ENCODE peak calls at places on chromosome 7, in four cellular contexts. One of them, this sample, is unnamed.

GRCh38 chr7:155338632-155339320 is 41.1 kb downstream of the INSIG1 start:
- DNase-seq in HepG2: no peak
- DNase-seq in K562: no peak
- DNase-seq in IMR-90: no peak
- DNase-seq in this sample: no peak

GRCh38 chr7:27112960-27113949 is 10.8 kb upstream of the HOXA2 start:
- DNase-seq in HepG2: no peak
- DNase-seq in K562: peak; percentile 59
- DNase-seq in IMR-90: peak; percentile 95
- DNase-seq in this sample: peak; percentile 90

GRCh38 chr7:14761506-14762296 is 140.8 kb downstream of the DGKB start:
- DNase-seq in HepG2: no peak
- DNase-seq in K562: no peak
- DNase-seq in IMR-90: peak; percentile 79
- DNase-seq in this sample: no peak

GRCh38 chr7:5595545-5596045 is 172.0 kb upstream of the TNRC18 start:
- DNase-seq in HepG2: no peak
- DNase-seq in K562: peak; percentile 84
- DNase-seq in IMR-90: peak; percentile 76
- DNase-seq in this sample: peak; percentile 54

GRCh38 chr7:66211429-66211828 is 6.3 kb downstream of the TPST1 start:
- DNase-seq in HepG2: no peak
- DNase-seq in K562: no peak
- DNase-seq in IMR-90: peak; percentile 87
- DNase-seq in this sample: no peak

GRCh38 chr7:38453826-38454225 is 177.3 kb downstream of the AMPH start:
- DNase-seq in HepG2: no peak
- DNase-seq in K562: no peak
- DNase-seq in IMR-90: no peak
- DNase-seq in this sample: no peak

GRCh38 chr7:25638590-25638989 is 410.3 kb upstream of the NPVF start:
- DNase-seq in HepG2: no peak
- DNase-seq in K562: no peak
- DNase-seq in IMR-90: no peak
- DNase-seq in this sample: no peak

GRCh38 chr7:46478046-46478445 is 557.0 kb upstream of the IGFBP3 start:
- DNase-seq in HepG2: no peak
- DNase-seq in K562: no peak
- DNase-seq in IMR-90: peak; percentile 79
- DNase-seq in this sample: no peak

GRCh38 chr7:51426163-51426562 is 109.6 kb upstream of the COBL start:
- DNase-seq in HepG2: no peak
- DNase-seq in K562: no peak
- DNase-seq in IMR-90: no peak
- DNase-seq in this sample: no peak

GRCh38 chr7:1558181-1558811 is 2.3 kb upstream of the TMEM184A start:
- DNase-seq in HepG2: peak; percentile 32
- DNase-seq in K562: peak; percentile 67
- DNase-seq in IMR-90: no peak
- DNase-seq in this sample: peak; percentile 51

GRCh38 chr7:81780914-81781693 is 11.3 kb upstream of the HGF start:
- DNase-seq in HepG2: no peak
- DNase-seq in K562: no peak
- DNase-seq in IMR-90: no peak
- DNase-seq in this sample: no peak

GRCh38 chr7:29288534-29289091 is 94.0 kb downstream of the CHN2 start:
- DNase-seq in HepG2: no peak
- DNase-seq in K562: no peak
- DNase-seq in IMR-90: no peak
- DNase-seq in this sample: no peak

DNA sequence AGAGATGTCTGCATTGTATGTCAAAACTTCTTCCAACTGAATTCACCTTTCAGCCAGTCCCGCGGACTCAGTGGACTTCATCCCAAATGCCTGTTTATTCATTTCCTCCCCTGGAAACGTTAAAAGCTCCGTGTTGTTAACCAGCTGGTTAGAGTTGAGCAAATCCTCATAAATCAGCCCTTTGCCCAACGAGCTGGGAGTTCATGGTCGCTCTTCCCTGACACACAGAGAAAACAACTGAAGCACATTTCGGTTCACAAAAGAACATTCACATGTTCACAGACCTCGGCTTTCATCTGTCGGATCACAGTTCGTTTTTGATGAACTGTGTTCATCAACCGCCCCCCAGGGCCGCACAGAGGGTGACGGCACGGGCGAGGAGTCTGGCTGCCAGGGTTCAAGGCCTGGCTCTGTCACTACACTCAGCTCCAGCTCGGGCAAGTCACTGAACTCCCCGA is 62.6 kb downstream of the GLI3 start:
- DNase-seq in HepG2: no peak
- DNase-seq in K562: no peak
- DNase-seq in IMR-90: peak; percentile 23
- DNase-seq in this sample: no peak
- TF ChIP-seq MAZ in HepG2: no peak
- TF ChIP-seq MAZ in K562: no peak
- TF ChIP-seq MAZ in IMR-90: no peak
- TF ChIP-seq MAZ in this sample: no peak

GRCh38 chr7:143243011-143243410 is 20.2 kb upstream of the GSTK1 start:
- DNase-seq in HepG2: no peak
- DNase-seq in K562: no peak
- DNase-seq in IMR-90: no peak
- DNase-seq in this sample: no peak

GRCh38 chr7:143247372-143247771 is 15.9 kb upstream of the GSTK1 start:
- DNase-seq in HepG2: no peak
- DNase-seq in K562: no peak
- DNase-seq in IMR-90: no peak
- DNase-seq in this sample: no peak

GRCh38 chr7:143245123-143245522 is 18.1 kb upstream of the GSTK1 start:
- DNase-seq in HepG2: no peak
- DNase-seq in K562: no peak
- DNase-seq in IMR-90: peak; percentile 39
- DNase-seq in this sample: peak; percentile 17

GRCh38 chr7:143240323-143241168 is 18.7 kb downstream of the TAS2R40 start:
- DNase-seq in HepG2: peak; percentile 59
- DNase-seq in K562: peak; percentile 78
- DNase-seq in IMR-90: peak; percentile 86
- DNase-seq in this sample: peak; percentile 76

DNA sequence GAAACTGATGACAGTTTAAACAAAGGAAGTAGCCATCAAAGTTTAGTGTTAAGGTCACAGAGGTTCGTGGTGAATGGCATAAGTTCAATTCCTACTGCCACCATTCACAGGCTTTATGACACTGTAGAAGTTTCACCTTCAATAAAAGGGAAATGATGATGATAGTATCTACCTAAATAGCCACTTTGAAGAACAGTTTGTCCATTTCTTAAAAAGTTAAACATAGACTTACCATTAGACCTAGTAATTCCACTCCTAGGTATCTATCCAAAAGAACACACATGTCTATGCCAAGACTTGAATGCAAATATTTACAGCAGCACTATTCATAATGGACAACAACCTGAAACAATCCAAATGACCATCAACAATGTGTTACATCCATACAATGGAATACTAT is 18.9 kb upstream of the GSTK1 start:
- DNase-seq in HepG2: no peak
- DNase-seq in K562: no peak
- DNase-seq in IMR-90: no peak
- DNase-seq in this sample: no peak
- H3K27ac ChIP-seq in HepG2: no peak overlapping the region
- H3K27ac ChIP-seq in K562: no peak overlapping the region
- H3K27ac ChIP-seq in IMR-90: no peak overlapping the region
- H3K27ac ChIP-seq in this sample: no peak overlapping the region

GRCh38 chr7:47890125-47890524 is 58.1 kb downstream of the PKD1L1 start:
- DNase-seq in HepG2: no peak
- DNase-seq in K562: no peak
- DNase-seq in IMR-90: no peak
- DNase-seq in this sample: no peak

GRCh38 chr7:47887016-47887640 is 61.1 kb downstream of the PKD1L1 start:
- DNase-seq in HepG2: no peak
- DNase-seq in K562: no peak
- DNase-seq in IMR-90: no peak
- DNase-seq in this sample: no peak

GRCh38 chr7:47890606-47891005 is 57.7 kb downstream of the PKD1L1 start:
- DNase-seq in HepG2: no peak
- DNase-seq in K562: no peak
- DNase-seq in IMR-90: no peak
- DNase-seq in this sample: no peak

GRCh38 chr7:47889723-47890122 is 58.5 kb downstream of the PKD1L1 start:
- DNase-seq in HepG2: no peak
- DNase-seq in K562: no peak
- DNase-seq in IMR-90: no peak
- DNase-seq in this sample: no peak

DNA sequence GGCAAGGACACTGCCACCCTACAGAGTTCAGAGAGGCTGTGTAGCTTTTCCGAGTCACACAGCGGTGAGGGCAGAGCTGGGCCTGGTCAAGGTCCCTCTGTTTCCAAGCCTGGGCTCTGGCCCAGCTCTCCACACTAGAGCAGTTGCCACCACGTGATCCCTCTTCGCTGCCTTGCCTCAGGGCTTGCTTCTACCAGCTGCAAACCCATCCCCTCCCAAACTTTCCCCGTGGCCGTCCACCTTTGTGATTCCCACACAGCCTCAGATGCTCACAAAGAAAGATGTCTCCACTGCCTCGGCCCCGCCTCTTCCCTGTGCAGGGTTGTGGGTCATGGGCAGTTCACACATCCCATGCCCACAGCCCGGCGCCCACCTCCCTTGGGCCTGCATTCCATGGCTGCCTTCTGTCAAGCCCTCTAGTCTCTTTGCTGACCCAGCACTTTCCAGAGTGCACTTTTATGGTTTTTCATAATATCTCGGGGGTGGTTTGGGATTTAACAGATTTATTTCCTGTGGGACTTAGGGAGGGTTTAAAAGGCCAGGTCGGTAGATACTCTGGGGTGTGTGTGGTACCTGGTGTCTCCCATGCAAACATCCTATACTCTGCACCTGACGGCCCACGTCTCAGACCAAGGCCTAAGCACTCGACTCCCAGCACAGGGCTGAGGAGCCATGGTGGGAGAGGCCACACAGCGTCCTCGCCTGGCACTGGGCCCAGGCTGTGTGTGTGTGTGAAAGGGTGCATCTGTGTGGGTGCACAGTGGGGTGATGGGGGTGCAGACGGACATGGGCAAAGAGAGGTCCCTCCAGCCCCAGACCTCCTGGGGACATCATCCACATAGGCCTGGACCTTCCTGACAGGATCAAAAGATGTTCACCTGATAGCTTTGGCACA is 59.6 kb downstream of the PKD1L1 start:
- DNase-seq in HepG2: no peak
- DNase-seq in K562: no peak
- DNase-seq in IMR-90: no peak
- DNase-seq in this sample: no peak
- TF ChIP-seq MAZ in HepG2: no peak
- TF ChIP-seq MAZ in K562: no peak
- TF ChIP-seq MAZ in IMR-90: no peak
- TF ChIP-seq MAZ in this sample: no peak

GRCh38 chr7:142332421-142332820 is 74.6 kb upstream of the PRSS58 start:
- DNase-seq in HepG2: no peak
- DNase-seq in K562: no peak
- DNase-seq in IMR-90: no peak
- DNase-seq in this sample: no peak
- H3K27ac ChIP-seq in HepG2: no peak overlapping the region
- H3K27ac ChIP-seq in K562: no peak overlapping the region
- H3K27ac ChIP-seq in IMR-90: no peak overlapping the region
- H3K27ac ChIP-seq in this sample: no peak overlapping the region

GRCh38 chr7:141697211-141697871 is 4.6 kb downstream of the DENND11 start:
- DNase-seq in HepG2: no peak
- DNase-seq in K562: no peak
- DNase-seq in IMR-90: peak; percentile 74
- DNase-seq in this sample: no peak

GRCh38 chr7:141700291-141700847 is 1.6 kb downstream of the DENND11 start:
- DNase-seq in HepG2: no peak
- DNase-seq in K562: no peak
- DNase-seq in IMR-90: no peak
- DNase-seq in this sample: no peak

GRCh38 chr7:141696386-141696785 is 5.6 kb downstream of the DENND11 start:
- DNase-seq in HepG2: no peak
- DNase-seq in K562: no peak
- DNase-seq in IMR-90: no peak
- DNase-seq in this sample: no peak

GRCh38 chr7:141699860-141700259 is 2.1 kb downstream of the DENND11 start:
- DNase-seq in HepG2: no peak
- DNase-seq in K562: no peak
- DNase-seq in IMR-90: no peak
- DNase-seq in this sample: no peak

GRCh38 chr7:141698247-141699015 is 3.5 kb downstream of the DENND11 start:
- DNase-seq in HepG2: no peak
- DNase-seq in K562: no peak
- DNase-seq in IMR-90: no peak
- DNase-seq in this sample: no peak
- TF ChIP-seq MAZ in HepG2: no peak
- TF ChIP-seq MAZ in K562: no peak
- TF ChIP-seq MAZ in IMR-90: no peak
- TF ChIP-seq MAZ in this sample: no peak

GRCh38 chr7:42931834-42932651 is at the start of the genes MRPL32 and PSMA2:
- DNase-seq in HepG2: peak; percentile 97
- DNase-seq in K562: peak; percentile 98
- DNase-seq in IMR-90: peak; percentile 97
- DNase-seq in this sample: peak; percentile 96

GRCh38 chr7:42929449-42929848 is 2.5 kb downstream of the PSMA2 start:
- DNase-seq in HepG2: no peak
- DNase-seq in K562: no peak
- DNase-seq in IMR-90: no peak
- DNase-seq in this sample: no peak

GRCh38 chr7:42928754-42929153 is 3.2 kb downstream of the PSMA2 start:
- DNase-seq in HepG2: no peak
- DNase-seq in K562: no peak
- DNase-seq in IMR-90: no peak
- DNase-seq in this sample: no peak

GRCh38 chr7:42931447-42931833 is 534 bp downstream of the PSMA2 start:
- DNase-seq in HepG2: no peak
- DNase-seq in K562: no peak
- DNase-seq in IMR-90: peak; percentile 12
- DNase-seq in this sample: no peak

DNA sequence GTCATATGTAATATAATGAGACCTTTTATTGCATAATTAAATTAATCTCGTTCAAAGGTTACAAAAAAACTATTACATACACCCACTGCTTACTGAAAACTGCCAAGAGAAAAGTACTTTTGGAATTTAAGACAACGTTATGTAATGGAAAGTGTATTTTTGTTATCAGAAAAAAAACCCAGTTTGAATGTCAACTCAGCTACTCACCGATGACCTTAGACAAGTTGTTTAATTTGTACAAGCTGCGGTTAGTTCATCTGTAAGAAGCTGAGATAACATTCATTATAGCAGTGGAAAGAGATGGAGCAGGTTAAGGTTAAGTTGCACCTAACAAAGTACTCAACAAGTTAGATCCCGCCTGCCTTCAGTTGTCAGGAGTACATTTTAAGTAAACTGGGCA is 1.1 kb downstream of the PSMA2 start:
- DNase-seq in HepG2: no peak
- DNase-seq in K562: no peak
- DNase-seq in IMR-90: peak; percentile 29
- DNase-seq in this sample: no peak
- H3K27ac ChIP-seq in HepG2: peak overlapping the region; percentile 76
- H3K27ac ChIP-seq in K562: peak overlapping the region; percentile 89
- H3K27ac ChIP-seq in IMR-90: no peak overlapping the region
- H3K27ac ChIP-seq in this sample: peak overlapping the region; percentile 92